ENCODE peak calls at places on chromosome 12, in eight cellular contexts. U is neural progenitor cell, E is heart right ventricle, I is hepatocyte, D is heart left ventricle, M is ovary, T is osteoblast, C is transverse colon. Y is an unnamed sample.
A peak's percentile ranks its signal among the peaks of the same experiment; 100 is the strongest.

GRCh38 chr12:89345830-89346740 is 6.2 kb downstream of the DUSP6 start:
- DNase-seq in U (peak; percentile 83), E (peak; percentile 33), I (no peak), D (peak; percentile 70), M (no peak), T (no peak), C (peak; percentile 60), Y (no peak)

GRCh38 chr12:57454566-57455373 is at the start of gene INHBE:
- DNase-seq in U (peak; percentile 86), E (no peak), I (peak; percentile 83), D (no peak), M (no peak), T (peak; percentile 76), C (no peak), Y (peak; percentile 57)

GRCh38 chr12:106893451-106893850 is 62.3 kb upstream of the TMEM263 start:
- DNase-seq in U (no peak), E (no peak), I (no peak), D (no peak), M (no peak), T (peak; percentile 29), C (no peak), Y (no peak)

GRCh38 chr12:68971404-68971803 is 38.4 kb upstream of the CPM start:
- DNase-seq in U (no peak), E (no peak), I (no peak), D (no peak), M (no peak), T (no peak), C (no peak), Y (no peak)

GRCh38 chr12:49673446-49674317 is 33.5 kb downstream of the FMNL3 start:
- DNase-seq in U (peak; percentile 93), E (peak; percentile 91), I (peak; percentile 92), D (peak; percentile 96), M (peak; percentile 95), T (peak; percentile 93), C (peak; percentile 86), Y (peak; percentile 73)

GRCh38 chr12:95212576-95212975 is 4.7 kb downstream of the FGD6 start:
- DNase-seq in U (no peak), E (no peak), I (no peak), D (no peak), M (no peak), T (peak; percentile 47), C (no peak), Y (no peak)

GRCh38 chr12:123106640-123107359 is 44.1 kb downstream of the PITPNM2 start:
- DNase-seq in U (no peak), E (peak; percentile 60), I (no peak), D (peak; percentile 55), M (no peak), T (no peak), C (peak; percentile 30), Y (no peak)

GRCh38 chr12:56565510-56566101 is 44.0 kb downstream of the RBMS2 start:
- DNase-seq in U (peak; percentile 42), E (peak; percentile 67), I (peak; percentile 90), D (peak; percentile 91), M (peak; percentile 76), T (peak; percentile 89), C (peak; percentile 76), Y (peak; percentile 45)

GRCh38 chr12:122984612-122985358 is 4.3 kb downstream of the ARL6IP4 start:
- DNase-seq in U (no peak), E (peak; percentile 69), I (no peak), D (peak; percentile 66), M (peak; percentile 81), T (peak; percentile 96), C (no peak), Y (no peak)

GRCh38 chr12:108634225-108634795 is 616 bp upstream of the SELPLG start:
- DNase-seq in U (no peak), E (no peak), I (no peak), D (no peak), M (peak; percentile 13), T (no peak), C (peak; percentile 55), Y (no peak)

GRCh38 chr12:111964935-111965334 is 48.0 kb downstream of the TMEM116 start:
- DNase-seq in U (no peak), E (no peak), I (no peak), D (no peak), M (no peak), T (no peak), C (no peak), Y (no peak)

GRCh38 chr12:96047621-96048211 is 12.3 kb upstream of the LTA4H start:
- DNase-seq in U (no peak), E (no peak), I (peak; percentile 57), D (peak; percentile 33), M (no peak), T (peak; percentile 83), C (peak; percentile 21), Y (no peak)

GRCh38 chr12:115323223-115323905 is 639.4 kb upstream of the TBX3 start:
- DNase-seq in U (no peak), E (no peak), I (no peak), D (no peak), M (no peak), T (peak; percentile 19), C (no peak), Y (no peak)

GRCh38 chr12:80044694-80045046 is 54.7 kb upstream of the OTOGL start:
- DNase-seq in U (no peak), E (no peak), I (no peak), D (no peak), M (no peak), T (peak; percentile 72), C (no peak), Y (peak; percentile 80)

GRCh38 chr12:58812229-58812628 is 108.1 kb downstream of the LRIG3 start:
- DNase-seq in U (no peak), E (no peak), I (no peak), D (no peak), M (no peak), T (peak; percentile 23), C (no peak), Y (no peak)

GRCh38 chr12:114274131-114274530 is 131.8 kb downstream of the TBX5 start:
- DNase-seq in U (no peak), E (no peak), I (no peak), D (no peak), M (no peak), T (no peak), C (no peak), Y (no peak)

GRCh38 chr12:54300732-54301427 is at the start of gene NFE2:
- DNase-seq in U (peak; percentile 94), E (peak; percentile 34), I (peak; percentile 87), D (peak; percentile 49), M (no peak), T (peak; percentile 89), C (peak; percentile 54), Y (no peak)

DNA sequence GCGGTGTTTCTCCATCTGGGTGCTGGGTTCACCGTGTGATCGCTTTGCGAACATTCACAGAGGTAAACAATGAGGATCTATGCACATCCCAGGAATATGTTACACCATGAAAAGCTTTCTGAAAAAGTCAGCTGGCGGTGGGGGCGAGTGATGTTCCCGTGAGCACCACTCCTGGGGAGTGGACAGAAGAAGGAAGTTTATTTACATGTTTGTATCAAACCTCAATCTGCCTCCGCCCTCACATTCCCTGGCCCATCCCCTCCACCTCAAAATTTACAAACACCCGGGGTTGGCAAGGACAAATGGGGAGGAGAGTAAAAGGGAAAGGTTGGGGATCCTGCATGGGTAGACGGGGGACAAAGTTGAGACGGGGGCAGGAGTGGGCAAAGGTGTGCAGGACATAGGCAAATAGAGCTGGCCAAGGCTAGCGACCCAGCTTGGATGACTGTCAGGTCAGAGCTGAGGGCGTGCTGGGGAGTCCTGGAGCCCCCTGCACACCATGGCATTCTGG is 6.9 kb downstream of the TNFRSF1A start:
- DNase-seq in U (no peak), E (no peak), I (no peak), D (no peak), M (no peak), T (peak; percentile 67), C (peak; percentile 58), Y (no peak)
- H3K4me3 ChIP-seq in U (no peak overlapping the region), E (peak overlapping the region; percentile 95), I (no peak overlapping the region), D (peak overlapping the region; percentile 74), M (peak overlapping the region; percentile 41), T (peak overlapping the region; percentile 66), C (no peak overlapping the region), Y (peak overlapping the region; percentile 36)

GRCh38 chr12:913919-914718 is 35.4 kb downstream of the RAD52 start:
- DNase-seq in U (no peak), E (no peak), I (no peak), D (no peak), M (peak; percentile 49), T (peak; percentile 81), C (no peak), Y (peak; percentile 17)
- H3K36me3 ChIP-seq in U (peaks cover 23% of the 10 kb centered on the region), E (peaks cover 93% of the 10 kb centered on the region), I (no peaks in the 10 kb centered on the region), D (peaks cover 8% of the 10 kb centered on the region), M (no peaks in the 10 kb centered on the region), T (peaks cover 74% of the 10 kb centered on the region), C (no peaks in the 10 kb centered on the region), Y (peaks cover 15% of the 10 kb centered on the region)

GRCh38 chr12:10160659-10161386 is 11.1 kb downstream of the OLR1 start:
- DNase-seq in U (no peak), E (no peak), I (no peak), D (no peak), M (no peak), T (no peak), C (no peak), Y (no peak)

GRCh38 chr12:10167588-10167987 is 4.3 kb downstream of the OLR1 start:
- DNase-seq in U (no peak), E (no peak), I (no peak), D (no peak), M (no peak), T (no peak), C (no peak), Y (no peak)

GRCh38 chr12:10163084-10163483 is 8.8 kb downstream of the OLR1 start:
- DNase-seq in U (no peak), E (no peak), I (no peak), D (no peak), M (no peak), T (no peak), C (no peak), Y (no peak)

GRCh38 chr12:10169094-10169493 is 2.8 kb downstream of the OLR1 start:
- DNase-seq in U (no peak), E (no peak), I (no peak), D (no peak), M (no peak), T (no peak), C (no peak), Y (no peak)

DNA sequence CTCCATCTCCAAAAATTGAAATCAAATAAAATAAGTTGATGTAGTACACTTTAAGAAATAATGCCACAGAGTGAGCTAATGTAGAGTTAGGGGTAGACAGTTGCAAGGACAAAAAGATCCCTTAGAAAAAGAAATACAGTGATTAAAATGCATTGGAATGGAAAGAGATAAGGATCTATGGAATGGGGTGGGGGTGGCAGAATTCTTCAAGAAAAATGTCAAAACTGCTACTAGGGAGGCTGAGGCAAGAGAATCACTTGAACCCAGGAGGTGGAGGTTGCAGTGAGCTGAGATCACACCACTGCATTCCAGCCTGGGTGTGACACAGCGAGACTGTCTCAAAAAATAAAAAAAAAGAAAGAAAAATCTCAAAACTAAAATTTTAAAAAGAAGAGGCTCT is 6.5 kb downstream of the OLR1 start:
- DNase-seq in U (no peak), E (no peak), I (no peak), D (no peak), M (no peak), T (no peak), C (no peak), Y (no peak)
- TF ChIP-seq CTCF in U (no peak), E (no peak), I (no peak), D (no peak), M (no peak), T (no peak), C (no peak), Y (no peak)

GRCh38 chr12:25962932-25963525 is 4.5 kb downstream of the RASSF8 start:
- DNase-seq in U (no peak), E (no peak), I (no peak), D (no peak), M (peak; percentile 51), T (no peak), C (no peak), Y (no peak)
- H3K4me3 ChIP-seq in U (no peak overlapping the region), E (no peak overlapping the region), I (no peak overlapping the region), D (no peak overlapping the region), M (no peak overlapping the region), T (no peak overlapping the region), C (no peak overlapping the region), Y (no peak overlapping the region)

Y was measured in BJ.